ENCODE peak calls at places on chromosomes 12 and 14, in ten cellular contexts. H is CD8-positive, alpha-beta T cell; J is effector memory CD4-positive, alpha-beta T cell; K is colonic mucosa; E is CD8-positive, alpha-beta memory T cell; I is HepG2; M is tibial nerve; N is CD4-positive, CD25-positive, alpha-beta regulatory T cell; V is gastrocnemius medialis; T is thyroid gland. U is an unnamed sample. For H3K4me1, the result is how much of the 10 kb centered on the place peaks cover.

GRCh38 chr12:51863921-51864700 is 15.6 kb upstream of the FIGNL2 start:
- DNase-seq in H (no peak), J (no peak), K (no peak), E (peak), I (peak), M (no peak), N (no peak), V (no peak), T (no peak), U (no peak)

GRCh38 chr12:93323625-93324165 is 54.0 kb upstream of the NUDT4 start:
- DNase-seq in H (no peak), J (no peak), K (no peak), E (no peak), I (no peak), M (no peak), N (no peak), V (no peak), T (no peak), U (no peak)

GRCh38 chr14:85535916-85536834 is 6.2 kb downstream of the FLRT2 start:
- DNase-seq in H (no peak), J (no peak), K (no peak), E (no peak), I (peak), M (no peak), N (no peak), V (no peak), T (peak), U (no peak)

GRCh38 chr12:28035483-28035882 is 63.0 kb upstream of the PTHLH start:
- DNase-seq in H (no peak), J (no peak), K (no peak), E (no peak), I (no peak), M (no peak), N (no peak), V (no peak), T (no peak), U (no peak)

GRCh38 chr14:98163285-98163741 is 1108.7 kb downstream of the BCL11B start:
- DNase-seq in H (no peak), J (no peak), K (no peak), E (no peak), I (no peak), M (no peak), N (no peak), V (no peak), T (no peak), U (no peak)

GRCh38 chr14:37553935-37554550 is 41.0 kb downstream of the FOXA1 start:
- DNase-seq in H (no peak), J (no peak), K (no peak), E (no peak), I (peak), M (no peak), N (no peak), V (no peak), T (no peak), U (no peak)

GRCh38 chr12:3381059-3382047 is 109.7 kb upstream of the PRMT8 start:
- DNase-seq in H (no peak), J (no peak), K (no peak), E (no peak), I (no peak), M (no peak), N (no peak), V (no peak), T (peak), U (no peak)

GRCh38 chr12:111034148-111034910 is 114.0 kb upstream of the MYL2 start:
- DNase-seq in H (no peak), J (no peak), K (no peak), E (no peak), I (no peak), M (no peak), N (no peak), V (no peak), T (peak), U (no peak)

DNA sequence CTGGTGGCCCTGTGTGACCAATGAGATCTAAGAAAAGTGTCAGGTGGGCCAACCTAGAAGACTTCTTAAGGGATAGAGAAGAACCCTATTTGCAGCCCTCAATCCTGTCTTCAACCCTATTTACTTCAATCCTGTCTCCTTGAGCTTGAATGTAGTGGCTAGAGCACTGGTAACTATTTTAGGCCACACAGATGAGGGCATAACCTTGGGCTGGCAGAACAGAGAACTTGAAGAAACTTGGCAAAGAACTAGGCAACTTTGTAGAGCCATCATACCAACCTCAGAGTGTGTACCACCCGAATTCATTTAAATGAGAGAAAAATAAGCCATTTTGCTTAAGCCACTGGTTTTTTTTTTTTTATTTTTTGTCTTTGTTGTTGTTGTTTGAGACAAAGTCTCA is 94.8 kb downstream of the TMTC1 start:
- DNase-seq in H (no peak), J (no peak), K (no peak), E (no peak), I (no peak), M (no peak), N (no peak), V (no peak), T (no peak), U (no peak)
- H3K27ac ChIP-seq in H (no peak), J (no peak), K (no peak), E (no peak), I (no peak), M (no peak), N (no peak), V (no peak), T (no peak), U (no peak)

GRCh38 chr14:90536511-90537191 is 139.8 kb downstream of the CALM1 start:
- DNase-seq in H (no peak), J (no peak), K (no peak), E (no peak), I (no peak), M (no peak), N (no peak), V (no peak), T (peak), U (no peak)
- H3K4me1 ChIP-seq in H (under half), J (under half), K (under half), E (under half), I (under half), M (under half), N (under half), V (under half), T (under half), U (under half)

DNA sequence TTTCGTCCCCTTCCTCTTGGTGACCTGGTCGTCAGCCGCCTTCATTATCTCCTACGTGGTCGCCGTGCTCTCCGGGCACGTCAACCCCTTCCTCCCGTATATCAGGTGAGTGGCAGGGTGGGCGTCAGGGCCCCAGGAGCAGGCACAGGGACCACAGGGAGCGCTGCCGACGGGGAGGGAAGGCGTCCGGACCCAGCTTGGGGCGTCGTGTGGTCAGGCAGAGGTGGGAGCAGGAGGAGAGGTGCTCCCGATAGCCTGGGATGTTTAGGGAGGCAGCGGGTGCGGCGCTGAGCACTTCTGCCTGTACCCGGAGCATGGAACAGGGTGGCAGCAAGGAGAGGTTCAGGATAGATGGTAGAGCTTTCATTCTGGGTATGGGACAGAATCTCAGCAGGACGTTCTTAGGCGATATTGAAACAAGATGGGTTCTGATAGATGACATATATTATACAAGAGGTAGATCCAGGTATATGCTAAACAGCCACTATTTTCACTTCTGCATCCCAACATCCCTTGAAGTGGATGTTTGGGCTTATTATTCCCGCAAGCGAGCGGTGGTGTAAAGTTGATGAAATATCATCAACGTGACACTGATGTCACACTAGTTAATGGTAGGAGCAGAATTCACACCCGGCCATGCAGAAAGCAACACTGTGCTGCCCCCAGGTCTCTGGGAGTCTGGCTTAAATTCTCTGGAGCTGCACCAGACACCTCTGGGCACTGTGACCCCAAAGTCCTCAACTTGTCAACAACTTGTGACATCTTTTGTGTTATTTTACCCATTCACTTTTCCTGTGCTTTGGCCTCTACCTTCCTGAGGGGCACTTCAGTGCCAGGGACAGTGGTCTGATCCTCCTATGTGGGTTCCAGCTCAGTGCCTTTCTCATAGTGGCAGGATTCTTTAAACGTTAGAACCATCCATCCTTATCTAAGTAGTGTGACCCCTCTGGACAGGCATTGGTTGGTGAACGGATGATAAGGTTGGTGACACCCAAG is 734 bp downstream of the DRAM1 start:
- DNase-seq in H (no peak), J (no peak), K (peak), E (peak), I (peak), M (no peak), N (no peak), V (no peak), T (peak), U (no peak)
- H3K27ac ChIP-seq in H (peak), J (peak), K (peak), E (peak), I (peak), M (peak), N (peak), V (peak), T (peak), U (no peak)

GRCh38 chr12:39935275-39935674 is 170.6 kb downstream of the SLC2A13 start:
- DNase-seq in H (no peak), J (no peak), K (no peak), E (no peak), I (no peak), M (no peak), N (no peak), V (no peak), T (no peak), U (no peak)

GRCh38 chr12:39930066-39930465 is 175.8 kb downstream of the SLC2A13 start:
- DNase-seq in H (no peak), J (no peak), K (no peak), E (no peak), I (no peak), M (no peak), N (no peak), V (no peak), T (no peak), U (no peak)

GRCh38 chr12:39935839-39936238 is 170.0 kb downstream of the SLC2A13 start:
- DNase-seq in H (no peak), J (no peak), K (peak), E (no peak), I (no peak), M (no peak), N (no peak), V (no peak), T (no peak), U (no peak)

GRCh38 chr12:39931857-39932256 is 174.0 kb downstream of the SLC2A13 start:
- DNase-seq in H (no peak), J (no peak), K (no peak), E (no peak), I (no peak), M (no peak), N (no peak), V (no peak), T (no peak), U (no peak)

GRCh38 chr12:39931231-39931630 is 174.7 kb downstream of the SLC2A13 start:
- DNase-seq in H (no peak), J (no peak), K (peak), E (no peak), I (no peak), M (no peak), N (no peak), V (no peak), T (no peak), U (no peak)
- H3K4me1 ChIP-seq in H (under half), J (under half), K (under half), E (under half), I (under half), M (under half), N (under half), V (under half), T (under half), U (under half)

DNA sequence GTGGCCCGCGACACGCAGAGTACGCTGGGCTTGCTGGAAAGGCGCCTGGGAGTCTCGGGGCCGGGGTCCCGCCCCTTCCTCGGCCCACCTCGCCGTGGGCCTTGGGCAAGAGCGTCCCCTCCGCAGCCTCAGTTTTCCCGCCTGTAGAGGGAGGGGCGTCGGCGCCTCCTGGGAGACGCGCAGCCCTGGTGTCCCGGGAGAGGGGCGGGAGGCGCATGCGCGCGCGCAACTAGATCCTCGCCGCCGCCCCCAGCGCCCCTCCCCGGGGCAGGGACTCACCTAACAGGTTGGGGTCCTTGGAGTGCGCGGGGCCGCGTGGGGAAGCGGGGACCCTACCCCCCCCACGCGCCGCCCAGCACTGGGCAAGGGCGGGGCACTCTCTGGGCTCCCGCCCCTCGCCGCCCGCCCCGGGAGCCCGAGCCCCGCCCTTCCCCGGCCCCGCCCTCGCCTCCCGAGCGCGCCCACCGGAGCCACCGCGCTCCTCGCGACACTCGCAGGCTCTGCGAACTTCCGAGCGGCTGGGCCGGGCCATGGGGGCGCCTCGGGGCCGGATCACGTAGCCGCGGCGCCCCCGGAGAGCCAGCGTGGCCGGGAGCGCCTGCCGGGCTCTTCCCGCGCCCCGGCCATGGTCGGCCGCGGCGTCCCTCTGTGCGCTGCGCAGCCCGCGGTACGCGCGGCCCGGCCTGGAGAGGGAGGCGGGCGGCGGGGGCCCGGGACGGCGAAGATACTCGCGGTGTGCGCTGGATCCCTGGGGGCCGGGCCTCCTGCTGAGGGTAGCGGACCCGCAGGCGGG is at the start of gene KIF26A:
- DNase-seq in H (peak), J (no peak), K (peak), E (peak), I (no peak), M (no peak), N (no peak), V (no peak), T (no peak), U (no peak)
- H3K27ac ChIP-seq in H (no peak), J (no peak), K (no peak), E (no peak), I (no peak), M (no peak), N (no peak), V (peak), T (peak), U (no peak)

DNA sequence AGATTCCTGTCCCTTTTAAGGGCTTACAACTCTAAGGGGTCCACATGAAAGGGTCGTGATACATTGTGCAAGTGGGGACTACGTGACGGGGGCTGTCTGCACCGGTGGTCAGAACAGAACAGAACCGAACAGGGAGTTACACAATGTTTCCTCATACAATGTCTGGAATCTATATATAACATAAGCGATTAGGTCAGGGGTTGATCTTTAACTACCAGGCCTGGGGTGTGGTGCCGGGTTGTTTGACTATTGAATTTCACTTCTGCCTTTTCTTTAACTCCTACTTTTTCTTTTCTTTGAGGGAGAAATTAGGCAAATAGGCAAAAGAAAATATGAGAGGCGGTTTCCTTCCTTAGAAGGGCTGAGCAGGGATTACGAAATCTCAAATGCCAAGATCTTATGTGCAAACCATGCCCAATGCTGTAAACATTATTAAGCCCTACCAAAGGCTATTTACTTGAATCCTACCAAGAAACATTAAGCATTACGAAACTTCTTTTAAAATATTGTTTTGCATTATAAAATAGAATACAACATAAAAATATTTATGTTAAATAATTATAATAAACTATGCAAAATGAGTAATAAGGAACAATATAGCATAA is 140.3 kb downstream of the SLC38A6 start:
- DNase-seq in H (no peak), J (no peak), K (no peak), E (no peak), I (no peak), M (no peak), N (no peak), V (no peak), T (no peak), U (no peak)
- H3K4me1 ChIP-seq in H (under half), J (under half), K (under half), E (under half), I (under half), M (under half), N (under half), V (under half), T (under half), U (under half)

DNA sequence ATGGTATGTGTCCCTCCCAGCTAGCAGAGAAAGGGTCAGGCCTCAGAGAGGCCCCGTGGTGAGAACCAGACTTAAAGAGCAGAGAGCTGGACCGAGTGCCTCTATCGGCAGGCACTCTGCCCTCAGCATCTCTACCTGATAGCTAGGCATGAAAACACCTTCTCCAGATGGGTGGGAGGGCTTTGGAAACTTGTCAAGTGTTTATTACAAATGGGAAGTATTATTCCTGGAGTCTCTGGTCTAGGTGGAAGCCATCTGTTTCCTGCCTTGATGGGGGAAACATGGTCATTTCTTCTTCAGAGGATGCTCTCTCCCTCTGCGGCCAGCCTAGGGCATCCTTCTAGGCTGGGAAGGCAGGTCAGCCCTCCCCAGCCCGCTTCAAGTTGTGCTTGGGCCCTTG is 2.3 kb downstream of the TMEM63C start:
- DNase-seq in H (no peak), J (no peak), K (no peak), E (no peak), I (no peak), M (no peak), N (no peak), V (no peak), T (no peak), U (no peak)
- H3K27ac ChIP-seq in H (no peak), J (no peak), K (peak), E (no peak), I (no peak), M (no peak), N (no peak), V (no peak), T (no peak), U (no peak)

U was measured in iPS DF 6.9.